ENCODE peak calls at places on chromosomes 16 and 17, in four cellular contexts. W, Z, N and L are unnamed samples.

GRCh38 chr17:80794281-80795089 is 197.2 kb upstream of the CHMP6 start:
- DNase-seq in Z (no peak), W (no peak), N (no peak), L (no peak)

GRCh38 chr16:88437367-88437964 is 15.6 kb upstream of the ZFPM1 start:
- DNase-seq in Z (no peak), N (peak), W (no peak), L (no peak)

GRCh38 chr17:64591944-64592343 is 70.2 kb downstream of the SMURF2 start:
- DNase-seq in N (no peak), W (no peak), Z (no peak), L (no peak)

GRCh38 chr17:8288336-8289102 is at the start of gene RANGRF:
- DNase-seq in Z (peak), W (no peak), N (peak), L (no peak)

GRCh38 chr17:61474934-61475333 is 22.7 kb downstream of the TBX4 start:
- DNase-seq in Z (no peak), N (no peak), W (no peak), L (no peak)

GRCh38 chr16:70568601-70569217 is 45.1 kb downstream of the SF3B3 start:
- DNase-seq in Z (no peak), N (no peak), W (no peak), L (no peak)

GRCh38 chr17:56752263-56752662 is 81.5 kb downstream of the C17orf67 start:
- DNase-seq in Z (no peak), N (peak), W (no peak), L (no peak)

GRCh38 chr17:40590742-40591141 is 25.5 kb upstream of the CCR7 start:
- DNase-seq in Z (no peak), N (no peak), W (no peak), L (no peak)

GRCh38 chr17:44906010-44906646 is 6.9 kb upstream of the EFTUD2 start:
- DNase-seq in Z (peak), W (peak), N (peak), L (peak)

GRCh38 chr17:67578058-67578457 is 139.7 kb upstream of the NOL11 start:
- DNase-seq in Z (no peak), W (no peak), N (no peak), L (no peak)

GRCh38 chr16:27417047-27417671 is 15.2 kb downstream of the IL21R start:
- DNase-seq in N (no peak), Z (no peak), W (no peak), L (no peak)

GRCh38 chr16:911101-911500 is 59.7 kb downstream of the LMF1 start:
- DNase-seq in Z (no peak), W (no peak), N (no peak), L (no peak)

GRCh38 chr17:29778936-29779811 is 150.9 kb downstream of the SSH2 start:
- DNase-seq in W (no peak), N (peak), Z (no peak), L (no peak)

GRCh38 chr17:43140396-43141332 is 15.5 kb upstream of the BRCA1 start:
- DNase-seq in W (no peak), Z (no peak), N (no peak), L (no peak)

GRCh38 chr16:25291580-25291979 is 33.9 kb upstream of the ZKSCAN2 start:
- DNase-seq in N (no peak), Z (no peak), W (no peak), L (no peak)

GRCh38 chr16:11799509-11800384 is 2.7 kb upstream of the ZC3H7A start:
- DNase-seq in N (no peak), W (no peak), Z (no peak), L (no peak)

GRCh38 chr17:35917519-35918213 is 12.9 kb downstream of the RDM1 start:
- DNase-seq in N (no peak), W (no peak), Z (no peak), L (no peak)

GRCh38 chr17:57269598-57270255 is 13.4 kb downstream of the MSI2 start:
- DNase-seq in N (no peak), Z (no peak), W (no peak), L (no peak)

GRCh38 chr16:29900102-29900887 is at the start of gene ASPHD1:
- DNase-seq in N (peak), W (peak), Z (peak), L (peak)

GRCh38 chr17:57810740-57811632 is 38.9 kb downstream of the MRPS23 start:
- DNase-seq in Z (no peak), W (no peak), N (peak), L (no peak)

GRCh38 chr17:2062571-2063183 is 7.8 kb downstream of the HIC1 start:
- DNase-seq in Z (no peak), W (no peak), N (no peak), L (no peak)

GRCh38 chr17:70110443-70110880 is 35.4 kb downstream of the KCNJ16 start:
- DNase-seq in Z (no peak), N (peak), W (peak), L (no peak)

GRCh38 chr17:18247613-18248001 is 10.9 kb downstream of the FLII start:
- DNase-seq in W (no peak), Z (no peak), N (no peak), L (no peak)

GRCh38 chr17:64126918-64127317 is 3.0 kb downstream of the ERN1 start:
- DNase-seq in Z (no peak), N (peak), W (no peak), L (no peak)

GRCh38 chr17:63751806-63752205 is 10.2 kb upstream of the STRADA start:
- DNase-seq in W (no peak), N (no peak), Z (no peak), L (no peak)

GRCh38 chr17:59105852-59106462 is 723 bp downstream of the TRIM37 start:
- DNase-seq in W (no peak), N (peak), Z (no peak), L (no peak)

GRCh38 chr17:58388302-58389190 is 28.8 kb downstream of the RNF43 start:
- DNase-seq in W (no peak), Z (no peak), N (peak), L (no peak)

GRCh38 chr17:978110-979093 is 1.2 kb downstream of the NXN start:
- DNase-seq in W (no peak), N (peak), Z (no peak), L (no peak)

GRCh38 chr17:41681776-41682175 is 6.9 kb upstream of the EIF1 start:
- DNase-seq in N (no peak), Z (no peak), W (no peak), L (no peak)

GRCh38 chr17:41678411-41678906 is 10.2 kb upstream of the EIF1 start:
- DNase-seq in N (no peak), W (no peak), Z (no peak), L (no peak)

GRCh38 chr17:41680426-41681040 is 8.2 kb upstream of the EIF1 start:
- DNase-seq in Z (no peak), N (no peak), W (no peak), L (no peak)

GRCh38 chr17:41679740-41680425 is 8.8 kb upstream of the EIF1 start:
- DNase-seq in W (no peak), Z (no peak), N (no peak), L (no peak)

GRCh38 chr17:41678907-41679739 is 9.6 kb upstream of the EIF1 start:
- DNase-seq in W (no peak), Z (no peak), N (peak), L (no peak)
- TF ChIP-seq CTCF in W (no peak), Z (peak), N (peak), L (no peak)

GRCh38 chr17:77889135-77889505 is 69.4 kb upstream of the TNRC6C start:
- DNase-seq in W (no peak), N (no peak), Z (no peak), L (no peak)

GRCh38 chr17:77890771-77891170 is 67.7 kb upstream of the TNRC6C start:
- DNase-seq in W (no peak), Z (no peak), N (no peak), L (no peak)

GRCh38 chr17:77891602-77892001 is 66.9 kb upstream of the TNRC6C start:
- DNase-seq in Z (no peak), N (no peak), W (no peak), L (no peak)

GRCh38 chr17:77888242-77889134 is 70.0 kb upstream of the TNRC6C start:
- DNase-seq in W (no peak), N (peak), Z (no peak), L (no peak)

GRCh38 chr17:77889866-77890760 is 68.4 kb upstream of the TNRC6C start:
- DNase-seq in N (no peak), W (no peak), Z (no peak), L (no peak)
- TF ChIP-seq CTCF in N (no peak), W (no peak), Z (no peak), L (no peak)

GRCh38 chr16:16045879-16046278 is 96.5 kb downstream of the ABCC1 start:
- DNase-seq in Z (no peak), N (no peak), W (no peak), L (no peak)
- TF ChIP-seq CTCF in Z (no peak), N (peak), W (peak), L (no peak)

GRCh38 chr17:74814453-74814852 is 38.3 kb upstream of the NAT9 start:
- DNase-seq in N (no peak), Z (no peak), W (no peak), L (no peak)

GRCh38 chr17:74815067-74815466 is 38.9 kb upstream of the NAT9 start:
- DNase-seq in N (no peak), W (no peak), Z (no peak), L (no peak)

GRCh38 chr17:74813793-74814192 is 37.6 kb upstream of the NAT9 start:
- DNase-seq in W (no peak), N (no peak), Z (no peak), L (no peak)

GRCh38 chr17:74816883-74817620 is 40.9 kb upstream of the NAT9 start:
- DNase-seq in N (no peak), W (no peak), Z (no peak), L (no peak)

GRCh38 chr17:74815671-74816370 is 39.7 kb upstream of the NAT9 start:
- DNase-seq in N (no peak), Z (no peak), W (no peak), L (no peak)
- TF ChIP-seq CTCF in N (peak), Z (no peak), W (no peak), L (no peak)

GRCh38 chr16:51553314-51553713 is 402.2 kb upstream of the SALL1 start:
- DNase-seq in W (no peak), Z (no peak), N (no peak), L (no peak)
- TF ChIP-seq CTCF in W (no peak), Z (no peak), N (no peak), L (no peak)

GRCh38 chr17:34562387-34562786 is 17.0 kb upstream of the TMEM132E start:
- DNase-seq in W (no peak), N (no peak), Z (no peak), L (no peak)
- TF ChIP-seq CTCF in W (peak), N (peak), Z (no peak), L (peak)